ENCODE peak calls at places on chromosomes 13 and 19, in eight cellular contexts. C, O, Y, W, L, E, P and J are unnamed samples. For H3K9me3, the result is how much of the 10 kb centered on the place peaks cover.

GRCh38 chr19:38266981-38267597 is 2.7 kb downstream of the SPINT2 start:
- DNase-seq in P (no peak), Y (peak), C (no peak), W (peak), O (no peak), L (peak), E (no peak), J (no peak)

GRCh38 chr19:6752257-6753177 is 13.0 kb downstream of the TRIP10 start:
- DNase-seq in E (no peak), L (no peak), W (no peak), C (no peak), O (no peak), Y (no peak), P (no peak), J (no peak)

GRCh38 chr13:28401303-28402056 is 93.4 kb downstream of the FLT1 start:
- DNase-seq in L (peak), E (no peak), W (peak), C (no peak), Y (no peak), O (no peak), P (no peak), J (no peak)

GRCh38 chr13:27523345-27524073 is 73.1 kb upstream of the MTIF3 start:
- DNase-seq in Y (no peak), L (no peak), O (no peak), E (peak), W (no peak), P (no peak), C (no peak), J (no peak)

GRCh38 chr13:46388846-46389245 is 1.8 kb upstream of the RUBCNL start:
- DNase-seq in O (no peak), C (no peak), L (no peak), P (no peak), E (no peak), Y (no peak), W (no peak), J (no peak)

GRCh38 chr13:35720290-35720689 is 243.8 kb upstream of the MAB21L1 start:
- DNase-seq in C (no peak), W (no peak), O (no peak), Y (no peak), E (no peak), L (no peak), P (no peak), J (no peak)

GRCh38 chr19:39160889-39161672 is 35.5 kb downstream of the PAK4 start:
- DNase-seq in C (no peak), P (no peak), W (peak), E (no peak), Y (no peak), O (no peak), L (peak), J (no peak)

GRCh38 chr19:39212377-39212742 is 8.3 kb upstream of the SYCN start:
- DNase-seq in Y (peak), L (no peak), W (no peak), E (peak), O (no peak), C (peak), P (peak), J (peak)

GRCh38 chr13:109668433-109669233 is 117.8 kb downstream of the IRS2 start:
- DNase-seq in O (no peak), P (peak), L (no peak), E (no peak), Y (no peak), W (no peak), C (no peak), J (no peak)

GRCh38 chr13:72104656-72105180 is 237.7 kb upstream of the DACH1 start:
- DNase-seq in P (no peak), L (no peak), O (no peak), Y (no peak), E (no peak), C (no peak), W (no peak), J (no peak)

GRCh38 chr13:100511422-100511821 is 77.2 kb downstream of the GGACT start:
- DNase-seq in C (no peak), Y (no peak), P (no peak), E (no peak), L (no peak), W (no peak), O (no peak), J (no peak)

GRCh38 chr13:44648392-44649117 is 72.4 kb upstream of the TSC22D1 start:
- DNase-seq in Y (no peak), W (peak), P (no peak), O (no peak), C (no peak), L (no peak), E (peak), J (no peak)

GRCh38 chr13:25171517-25172302 is at the start of gene AMER2:
- DNase-seq in E (no peak), C (no peak), O (no peak), W (peak), Y (no peak), P (no peak), L (no peak), J (peak)

GRCh38 chr19:28523619-28524018 is 689.3 kb downstream of the UQCRFS1 start:
- DNase-seq in Y (no peak), P (no peak), L (no peak), O (no peak), W (no peak), C (no peak), E (no peak), J (no peak)

GRCh38 chr19:34555447-34555846 is 73.9 kb downstream of the WTIP start:
- DNase-seq in W (peak), Y (peak), L (no peak), P (no peak), C (no peak), O (no peak), E (peak), J (no peak)

GRCh38 chr19:37790244-37790925 is 11.0 kb upstream of the ZNF573 start:
- DNase-seq in P (no peak), W (no peak), C (no peak), L (no peak), O (no peak), Y (no peak), E (no peak), J (no peak)

GRCh38 chr13:114099918-114100445 is 32.4 kb downstream of the RASA3 start:
- DNase-seq in C (peak), O (no peak), E (no peak), L (peak), P (no peak), Y (peak), W (no peak), J (no peak)

GRCh38 chr19:16496613-16496983 is 404 bp downstream of the C19orf44 start:
- DNase-seq in L (peak), E (no peak), P (peak), Y (no peak), O (peak), W (no peak), C (no peak), J (peak)

GRCh38 chr13:27022571-27023311 is 148.9 kb downstream of the USP12 start:
- DNase-seq in W (no peak), Y (peak), P (peak), L (peak), O (no peak), C (no peak), E (no peak), J (no peak)

GRCh38 chr19:18385675-18386542 is at the start of gene GDF15:
- DNase-seq in E (peak), Y (peak), L (peak), C (no peak), P (peak), W (peak), O (no peak), J (peak)

GRCh38 chr13:106140476-106140875 is 395.0 kb downstream of the EFNB2 start:
- DNase-seq in E (no peak), P (no peak), Y (no peak), L (no peak), W (no peak), O (no peak), C (no peak), J (no peak)

GRCh38 chr13:104872153-104872552 is 1663.3 kb downstream of the EFNB2 start:
- DNase-seq in E (no peak), P (no peak), Y (no peak), L (no peak), O (no peak), W (no peak), C (no peak), J (no peak)

GRCh38 chr19:3046621-3047306 is 15.5 kb downstream of the TLE5 start:
- DNase-seq in P (no peak), E (no peak), O (no peak), Y (no peak), C (no peak), L (no peak), W (no peak), J (no peak)

GRCh38 chr19:7801020-7801570 is 28.9 kb upstream of the EVI5L start:
- DNase-seq in O (no peak), L (no peak), W (no peak), P (no peak), C (no peak), Y (no peak), E (no peak), J (no peak)

GRCh38 chr19:6068711-6069110 is 41.6 kb downstream of the RFX2 start:
- DNase-seq in W (peak), E (no peak), L (no peak), P (no peak), Y (no peak), O (no peak), C (no peak), J (no peak)

GRCh38 chr13:51844862-51845573 is at the start of gene TMEM272:
- DNase-seq in L (peak), O (no peak), W (peak), Y (peak), C (peak), P (peak), E (peak), J (peak)

GRCh38 chr13:40479196-40479845 is 187.1 kb downstream of the FOXO1 start:
- DNase-seq in Y (no peak), E (no peak), L (no peak), P (no peak), C (no peak), O (no peak), W (no peak), J (no peak)

GRCh38 chr13:42102961-42103688 is 54.7 kb downstream of the DGKH start:
- DNase-seq in L (peak), P (no peak), W (no peak), E (no peak), Y (no peak), C (no peak), O (no peak), J (no peak)

GRCh38 chr13:34591163-34591562 is 350.9 kb upstream of the NBEA start:
- DNase-seq in P (no peak), O (no peak), C (no peak), L (no peak), W (no peak), Y (no peak), E (no peak), J (no peak)

GRCh38 chr13:78603240-78603947 is at the start of gene POU4F1:
- DNase-seq in Y (peak), C (peak), P (no peak), E (no peak), L (peak), W (peak), O (no peak), J (peak)

GRCh38 chr13:78601124-78601885 is 2.0 kb downstream of the POU4F1 start:
- DNase-seq in C (no peak), Y (no peak), E (no peak), O (no peak), L (peak), W (peak), P (no peak), J (no peak)

GRCh38 chr13:78600317-78600899 is 2.9 kb downstream of the POU4F1 start:
- DNase-seq in C (no peak), W (no peak), Y (no peak), P (no peak), E (no peak), L (no peak), O (no peak), J (no peak)

GRCh38 chr13:78601886-78602560 is 1.3 kb downstream of the POU4F1 start:
- DNase-seq in P (no peak), O (no peak), W (no peak), C (no peak), L (no peak), E (no peak), Y (no peak), J (no peak)

GRCh38 chr13:78602561-78603239 is 652 bp downstream of the POU4F1 start:
- DNase-seq in O (no peak), C (no peak), Y (no peak), L (no peak), W (no peak), P (no peak), E (no peak), J (no peak)
- H3K4me3 ChIP-seq in O (peak), C (peak), Y (peak), L (no peak), W (peak), P (peak), E (no peak), J (peak)

DNA sequence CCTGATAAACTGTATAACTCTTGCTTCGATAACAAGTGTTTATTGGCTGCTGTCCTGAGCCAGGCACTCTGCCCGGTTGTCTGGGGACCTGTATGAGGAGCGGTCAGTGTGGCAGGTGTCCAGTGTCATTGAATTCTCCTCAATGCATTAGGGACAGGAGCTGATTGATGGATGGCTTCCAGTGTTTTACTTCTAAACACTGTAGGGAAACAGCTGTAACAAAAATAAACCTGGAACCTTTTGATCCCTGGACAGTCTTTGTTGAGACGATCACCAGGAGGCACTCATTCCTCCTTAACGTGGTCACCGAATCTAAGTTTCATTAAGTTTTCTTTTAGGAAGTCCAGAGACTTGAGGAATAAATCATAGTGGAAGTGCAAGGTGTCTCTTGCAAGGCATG is 17.9 kb downstream of the UBAC2 start:
- DNase-seq in O (no peak), W (peak), C (no peak), P (peak), E (no peak), L (peak), Y (no peak), J (peak)
- H3K27ac ChIP-seq in O (peak), W (no peak), C (peak), P (no peak), E (peak), L (no peak), Y (no peak), J (peak)

DNA sequence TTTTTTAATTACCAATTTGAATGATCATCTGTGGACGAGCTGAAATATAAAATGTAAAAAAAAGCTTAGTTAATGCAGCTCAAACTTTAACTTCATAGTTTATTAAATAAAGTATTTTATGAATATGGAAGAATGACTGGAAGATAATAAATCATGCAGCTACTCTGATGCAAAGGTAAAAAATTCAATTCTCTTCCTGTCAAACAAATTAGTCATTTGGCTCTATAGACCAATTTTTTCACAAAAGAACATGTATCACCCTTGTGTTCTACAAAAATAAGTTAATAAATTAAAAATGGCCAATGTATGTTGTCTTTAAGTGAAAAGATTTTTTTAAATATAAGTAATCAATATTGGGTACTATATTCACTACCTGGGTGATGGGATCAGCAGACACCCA is 26.2 kb downstream of the EXOSC8 start:
- DNase-seq in O (no peak), Y (no peak), L (no peak), W (peak), C (no peak), E (no peak), P (no peak), J (no peak)
- H3K9me3 ChIP-seq in O (under half), Y (under half), L (under half), W (under half), C (under half), E (under half), P (under half), J (under half)

DNA sequence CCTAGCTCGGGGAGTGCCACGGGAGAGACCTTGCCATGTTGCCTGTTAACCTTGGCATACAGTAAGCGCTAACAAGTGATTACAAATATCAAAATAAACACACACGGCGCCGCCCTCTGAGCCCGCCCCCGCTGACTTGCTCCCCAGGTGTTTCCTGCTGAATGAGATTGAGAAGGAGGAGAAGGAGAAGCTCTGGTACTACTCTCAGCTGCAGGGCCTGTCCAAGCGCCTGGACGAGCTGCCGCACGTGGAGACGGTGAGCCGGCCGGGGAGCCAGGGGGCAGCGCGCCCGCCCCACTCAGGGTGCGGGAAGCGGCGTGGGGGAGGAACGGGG is 5.0 kb downstream of the APC2 start:
- DNase-seq in P (peak), W (peak), E (no peak), Y (no peak), L (no peak), O (no peak), C (no peak), J (no peak)
- H3K4me3 ChIP-seq in P (no peak), W (no peak), E (no peak), Y (no peak), L (no peak), O (no peak), C (no peak), J (no peak)

GRCh38 chr19:56983148-56983547 is 136.6 kb upstream of the USP29 start:
- DNase-seq in E (no peak), C (no peak), Y (no peak), L (no peak), O (no peak), W (no peak), P (no peak), J (no peak)
- H3K27ac ChIP-seq in E (no peak), C (no peak), Y (no peak), L (no peak), O (no peak), W (no peak), P (no peak), J (no peak)